ENCODE peak calls at places on chromosomes 4 and X, in six cellular contexts. V is HFF-Myc, L is IMR-90, K is stomach, I is suprapubic skin, J is A549. O is an unnamed sample.

GRCh38 chrX:1212532-1212931 is at the start of gene CRLF2:
- DNase-seq in J (peak), L (no peak), V (no peak), K (no peak), I (peak), O (peak)

GRCh38 chrX:74251006-74251930 is 52.7 kb upstream of the ZCCHC13 start:
- DNase-seq in V (peak), J (peak), L (peak), I (no peak), K (no peak), O (peak)

GRCh38 chrX:45801554-45801953 is 600.9 kb upstream of the DIPK2B start:
- DNase-seq in J (no peak), V (no peak), I (no peak), L (peak), K (no peak), O (peak)

GRCh38 chr4:22129454-22130075 is 181.0 kb upstream of the KCNIP4 start:
- DNase-seq in L (peak), J (no peak), I (no peak), K (no peak), V (peak), O (peak)

GRCh38 chrX:378443-378842 is 8.3 kb downstream of the PPP2R3B start:
- DNase-seq in L (no peak), K (no peak), I (no peak), V (no peak), J (no peak), O (no peak)

GRCh38 chrX:120457766-120458180 is 11.3 kb downstream of the LAMP2 start:
- DNase-seq in K (no peak), J (no peak), L (peak), I (no peak), V (peak), O (peak)

GRCh38 chr4:75726577-75726976 is 2.2 kb downstream of the USO1 start:
- DNase-seq in V (no peak), J (no peak), I (no peak), L (peak), K (no peak), O (no peak)

GRCh38 chrX:149074429-149074828 is 430.7 kb downstream of the IDS start:
- DNase-seq in J (no peak), I (no peak), L (no peak), K (no peak), V (no peak), O (peak)

GRCh38 chr4:139922625-139923024 is 231.4 kb downstream of the MAML3 start:
- DNase-seq in J (no peak), I (no peak), L (peak), V (no peak), K (no peak), O (no peak)

GRCh38 chrX:154321624-154322023 is 26.0 kb downstream of the TKTL1 start:
- DNase-seq in V (no peak), J (no peak), L (no peak), K (no peak), I (no peak), O (peak)

GRCh38 chrX:134416106-134416505 is 43.9 kb upstream of the HPRT1 start:
- DNase-seq in I (no peak), J (no peak), K (no peak), V (no peak), L (no peak), O (no peak)

GRCh38 chr4:76697129-76697803 is 200.7 kb downstream of the SOWAHB start:
- DNase-seq in I (no peak), K (no peak), L (no peak), V (no peak), J (no peak), O (no peak)

GRCh38 chr4:39718366-39719323 is 20.7 kb downstream of the UBE2K start:
- DNase-seq in I (no peak), J (no peak), V (no peak), K (no peak), L (no peak), O (no peak)

GRCh38 chr4:73828945-73829344 is 7.5 kb upstream of the CXCL6 start:
- DNase-seq in V (no peak), K (no peak), L (peak), J (no peak), I (no peak), O (peak)

GRCh38 chr4:8612646-8613045 is 20.1 kb downstream of the CPZ start:
- DNase-seq in V (no peak), L (no peak), K (no peak), I (no peak), J (no peak), O (no peak)

DNA sequence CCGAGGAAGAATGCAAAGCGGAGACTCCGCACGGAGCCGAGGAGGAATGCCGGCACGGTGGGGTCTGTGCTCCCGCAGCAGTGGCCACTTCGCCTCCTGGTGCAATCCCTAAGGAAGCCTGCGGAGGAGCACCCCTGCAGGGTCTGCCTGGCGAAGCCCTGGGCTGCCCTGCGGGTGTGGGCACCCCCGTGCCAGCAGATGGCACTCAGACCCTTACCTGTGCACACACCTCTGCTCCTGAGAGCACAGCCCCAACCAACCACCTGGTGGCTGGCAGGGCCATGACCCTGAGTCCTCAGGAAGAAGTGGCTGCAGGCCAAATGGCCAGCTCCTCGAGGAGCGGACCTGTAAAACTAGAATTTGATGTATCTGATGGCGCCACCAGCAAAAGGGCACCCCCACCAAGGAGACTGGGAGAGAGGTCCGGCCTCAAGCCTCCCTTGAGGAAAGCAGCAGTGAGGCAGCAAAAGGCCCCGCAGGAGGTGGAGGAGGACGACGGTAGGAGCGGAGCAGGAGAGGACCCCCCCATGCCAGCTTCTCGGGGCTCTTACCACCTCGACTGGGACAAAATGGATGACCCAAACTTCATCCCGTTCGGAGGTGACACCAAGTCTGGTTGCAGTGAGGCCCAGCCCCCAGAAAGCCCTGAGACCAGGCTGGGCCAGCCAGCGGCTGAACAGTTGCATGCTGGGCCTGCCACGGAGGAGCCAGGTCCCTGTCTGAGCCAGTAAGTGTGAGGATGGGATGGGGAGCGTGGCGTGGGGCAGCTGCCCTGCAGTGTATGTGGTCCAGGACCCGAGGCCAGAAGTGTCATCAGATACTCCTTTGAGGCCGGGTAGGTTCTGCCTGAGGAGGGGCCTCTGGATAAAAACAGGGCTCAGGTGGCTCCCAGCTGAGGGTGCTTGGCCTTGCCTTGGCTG is 7.0 kb downstream of the TACC3 start:
- DNase-seq in J (no peak), V (no peak), K (peak), I (peak), L (no peak), O (no peak)
- TF ChIP-seq CTCF in J (no peak), V (no peak), K (no peak), I (no peak), L (no peak), O (no peak)

GRCh38 chrX:6793000-6793399 is 258.1 kb upstream of the VCX3A start:
- DNase-seq in L (no peak), K (no peak), V (no peak), J (no peak), I (no peak), O (no peak)
- H3K4me3 ChIP-seq in L (no peak), K (no peak), V (no peak), J (no peak), I (no peak), O (no peak)

GRCh38 chr4:102500371-102501175 is 586 bp upstream of the NFKB1 start:
- DNase-seq in L (peak), V (no peak), J (no peak), I (peak), K (peak), O (peak)
- TF ChIP-seq CTCF in L (no peak), V (no peak), J (no peak), I (no peak), K (no peak), O (peak)

GRCh38 chr4:110294165-110294564 is 95.8 kb upstream of the ELOVL6 start:
- DNase-seq in J (no peak), K (no peak), I (no peak), V (no peak), L (peak), O (peak)

GRCh38 chr4:110289601-110290100 is 91.2 kb upstream of the ELOVL6 start:
- DNase-seq in J (no peak), K (no peak), I (no peak), V (no peak), L (no peak), O (peak)

GRCh38 chr4:110290511-110290910 is 92.1 kb upstream of the ELOVL6 start:
- DNase-seq in K (no peak), V (no peak), J (no peak), L (no peak), I (no peak), O (no peak)

GRCh38 chr4:110296892-110297291 is 98.5 kb upstream of the ELOVL6 start:
- DNase-seq in J (no peak), I (no peak), L (no peak), V (no peak), K (no peak), O (no peak)

DNA sequence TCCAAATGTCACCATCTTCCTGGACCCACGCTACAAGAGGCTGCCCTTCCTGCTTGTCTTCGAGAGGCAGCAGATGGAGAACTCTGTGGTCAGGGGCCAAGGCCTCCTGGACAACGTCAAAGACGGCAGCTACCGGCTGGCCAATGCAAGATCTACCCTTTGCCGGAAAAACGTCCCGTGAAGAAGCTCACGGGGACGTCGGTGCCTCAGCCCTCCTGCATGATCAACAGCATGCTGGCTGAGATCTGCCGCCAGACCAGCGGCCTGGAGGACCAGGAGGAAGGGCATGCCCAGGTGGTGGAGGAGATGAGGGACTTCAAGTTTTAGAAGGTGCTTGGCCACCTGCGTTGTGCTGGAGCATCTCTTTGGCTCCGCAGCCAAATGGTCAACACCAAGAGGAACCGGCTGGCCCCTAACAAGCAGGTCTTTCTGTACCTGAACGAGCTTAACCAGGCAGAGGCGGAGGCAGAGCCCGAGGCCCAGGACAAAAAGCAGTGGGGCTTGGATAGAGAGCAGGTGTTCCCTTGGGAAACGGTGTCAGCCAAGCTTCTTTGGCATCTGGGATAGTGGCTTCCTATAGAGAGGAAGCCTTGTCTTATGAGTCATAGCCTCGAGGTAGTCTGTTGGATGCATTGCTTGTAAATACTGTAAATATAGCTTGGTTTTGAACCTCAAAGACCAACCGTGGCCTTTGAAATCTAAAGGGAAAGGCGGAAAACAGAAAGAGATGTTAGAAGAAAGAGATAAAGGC is 94.8 kb upstream of the ELOVL6 start:
- DNase-seq in L (no peak), V (no peak), I (no peak), J (no peak), K (no peak), O (peak)
- H3K4me3 ChIP-seq in L (no peak), V (no peak), I (no peak), J (no peak), K (no peak), O (no peak)

DNA sequence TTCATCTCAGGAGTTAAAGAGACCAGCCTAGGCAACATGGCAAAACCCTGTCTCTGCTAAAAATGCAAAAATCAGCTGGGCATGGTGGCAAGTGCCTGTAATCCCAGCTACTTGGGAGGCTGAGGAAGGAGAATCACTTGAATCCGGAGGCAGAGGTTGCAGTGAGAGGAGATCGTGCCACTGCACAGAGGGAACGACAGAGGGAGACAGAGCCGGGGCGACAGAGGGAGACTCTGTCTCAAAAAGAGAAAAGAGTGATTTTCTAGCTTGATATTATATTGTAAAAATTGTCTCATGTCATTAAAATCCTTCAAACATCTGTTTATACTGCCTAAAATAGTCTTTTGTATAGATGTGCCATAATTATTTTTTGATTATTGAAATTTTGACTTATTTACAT is 225.4 kb upstream of the AGA start:
- DNase-seq in K (no peak), I (no peak), V (no peak), J (no peak), L (no peak), O (no peak)
- TF ChIP-seq CTCF in K (no peak), I (no peak), V (no peak), J (peak), L (no peak), O (no peak)

GRCh38 chrX:111460612-111461011 is 48.6 kb upstream of the DCX start:
- DNase-seq in K (no peak), I (no peak), V (no peak), L (no peak), J (no peak), O (peak)
- H3K4me3 ChIP-seq in K (no peak), I (no peak), V (no peak), L (no peak), J (no peak), O (no peak)

DNA sequence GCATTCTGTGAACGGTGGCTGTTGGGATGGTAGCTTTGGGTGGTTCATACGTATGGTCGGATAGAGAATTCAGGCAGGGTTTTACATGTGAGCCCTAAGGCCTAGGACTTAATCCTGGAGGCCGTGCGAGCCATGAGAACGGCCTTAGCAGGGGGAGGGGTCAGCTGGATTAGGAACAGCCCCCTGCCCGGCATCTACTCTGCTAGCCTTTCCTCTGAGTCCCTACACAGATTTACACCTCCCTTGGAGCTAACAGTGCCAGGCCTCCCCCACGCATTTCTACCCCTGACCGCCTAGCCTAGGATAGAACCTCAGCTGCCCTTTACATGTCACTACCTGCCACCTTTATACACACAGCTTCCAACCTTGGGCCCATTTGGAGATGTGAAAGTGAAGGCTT is 7.1 kb downstream of the PRAF2 start:
- DNase-seq in L (no peak), J (no peak), K (no peak), I (no peak), V (no peak), O (no peak)
- TF ChIP-seq CTCF in L (no peak), J (no peak), K (no peak), I (no peak), V (no peak), O (no peak)

DNA sequence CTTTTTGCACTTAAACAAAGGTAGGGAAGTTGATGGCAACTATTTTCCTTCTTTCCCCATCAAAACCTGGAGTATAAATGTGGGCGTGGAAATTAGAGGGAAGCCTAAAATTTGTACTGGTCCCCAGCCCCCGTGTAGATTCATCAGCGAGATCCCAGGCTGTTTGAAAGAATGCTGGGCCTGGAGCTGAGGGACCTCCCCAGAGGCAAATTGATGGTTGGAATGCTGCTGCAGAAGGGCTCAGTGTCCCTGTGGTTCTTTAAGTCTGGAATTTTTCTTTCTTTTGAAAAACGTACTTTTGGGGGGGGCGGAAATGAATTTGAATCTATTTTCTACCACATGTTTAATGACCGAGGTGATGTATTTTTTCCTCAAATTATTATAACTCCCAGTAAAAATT is 197.2 kb downstream of the CBR4 start:
- DNase-seq in J (no peak), K (no peak), I (no peak), L (no peak), V (no peak), O (no peak)
- H3K4me3 ChIP-seq in J (no peak), K (no peak), I (no peak), L (no peak), V (no peak), O (no peak)

DNA sequence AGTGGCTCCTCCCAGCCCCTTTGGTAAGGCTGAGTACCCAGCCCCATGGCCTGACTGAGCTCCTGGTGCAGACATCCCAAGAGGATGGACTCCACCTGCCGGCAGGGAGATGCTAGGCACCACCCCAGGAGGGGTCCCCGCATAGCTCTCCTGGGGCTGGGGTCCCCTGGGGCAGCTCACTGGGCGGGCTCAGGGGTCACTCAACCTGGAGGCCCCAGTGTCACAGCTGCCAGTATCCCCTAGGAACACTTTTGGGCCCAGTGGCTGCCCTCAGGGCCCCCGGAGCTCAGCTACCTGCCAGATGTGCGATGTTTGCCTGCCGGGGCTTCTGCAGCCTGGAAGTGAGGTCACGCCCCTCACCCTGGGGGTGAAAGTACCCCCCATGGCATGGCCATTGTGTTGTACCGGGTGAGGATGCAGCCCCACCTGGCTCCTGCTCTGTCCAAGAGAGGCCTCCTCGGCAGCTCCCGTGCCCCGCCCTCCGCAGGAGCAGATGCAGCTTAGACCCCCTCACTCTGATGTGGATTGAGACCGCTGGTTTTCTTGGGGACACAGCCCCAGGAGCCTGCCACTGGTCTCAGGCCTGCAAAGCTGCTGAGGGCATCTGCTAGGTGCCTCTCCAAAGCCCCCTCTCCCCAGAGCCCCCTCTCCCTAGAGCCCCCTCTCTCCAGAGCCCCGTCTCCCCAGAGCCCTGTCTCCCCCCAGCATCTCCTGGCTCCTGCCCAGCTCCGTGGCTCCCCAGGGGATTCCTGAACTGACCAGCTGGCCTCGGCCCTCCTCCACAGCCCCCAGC is 6.7 kb upstream of the HGFAC start:
- DNase-seq in K (no peak), I (no peak), J (no peak), V (no peak), L (no peak), O (peak)
- TF ChIP-seq CTCF in K (no peak), I (no peak), J (no peak), V (peak), L (no peak), O (peak)

DNA sequence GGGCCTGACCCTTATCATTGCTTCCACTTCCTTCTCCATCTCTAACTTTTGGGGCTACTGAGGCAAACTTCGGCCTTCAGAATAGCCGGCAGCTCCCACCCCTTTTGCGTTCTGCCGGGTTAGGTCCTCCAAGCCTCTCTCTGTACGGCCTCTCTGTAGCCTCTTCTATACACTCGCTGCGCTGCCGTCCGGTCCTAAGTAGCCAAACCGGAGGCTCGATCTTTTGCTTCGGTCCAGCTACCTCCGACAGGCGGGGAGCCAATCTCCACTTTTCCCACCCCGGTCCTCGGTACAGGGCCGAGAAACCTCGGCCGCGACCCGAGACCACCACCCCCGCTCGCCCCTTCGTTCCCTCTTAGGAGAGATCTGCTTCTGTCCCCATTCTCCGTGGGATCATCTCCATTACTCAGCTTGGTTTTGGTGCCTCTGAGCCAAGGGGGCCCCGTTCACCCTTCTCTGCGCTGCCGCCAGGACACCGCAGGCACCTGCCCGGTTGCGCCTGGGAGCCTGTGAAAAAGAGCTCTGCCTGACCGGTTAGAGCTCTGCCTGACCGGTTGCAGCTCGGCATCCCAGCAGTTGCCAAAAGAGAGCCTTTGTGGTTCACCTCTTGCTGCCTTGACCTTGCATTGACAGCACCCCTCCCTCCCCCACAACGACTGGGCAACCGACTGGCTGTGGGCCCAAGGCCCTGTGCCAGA is 1.0 kb upstream of the HTR2C start:
- DNase-seq in V (no peak), K (no peak), I (no peak), L (no peak), J (no peak), O (no peak)
- H3K4me3 ChIP-seq in V (no peak), K (no peak), I (no peak), L (no peak), J (no peak), O (no peak)